ENCODE peak calls at places on chromosomes 7 and 10, in nine cellular contexts. B, U, T, E, I, Y, D, W and G are unnamed samples.

GRCh38 chr7:25429731-25430130 is 201.4 kb upstream of the NPVF start:
- DNase-seq in E (no peak), B (no peak), D (peak), T (no peak), W (no peak), Y (peak), U (peak), I (no peak), G (peak)

GRCh38 chr7:27708485-27708884 is 31.5 kb upstream of the TAX1BP1 start:
- DNase-seq in Y (no peak), D (no peak), U (no peak), B (no peak), T (no peak), W (no peak), I (no peak), E (no peak), G (no peak)

GRCh38 chr7:155533120-155533826 is 13.1 kb downstream of the CNPY1 start:
- DNase-seq in U (no peak), T (peak), Y (no peak), D (no peak), W (no peak), B (no peak), I (no peak), E (no peak), G (peak)

GRCh38 chr10:129741978-129742741 is 221.9 kb downstream of the EBF3 start:
- DNase-seq in E (no peak), D (no peak), W (no peak), Y (no peak), T (peak), B (no peak), U (no peak), I (no peak), G (no peak)

GRCh38 chr7:18426564-18427226 is 68.9 kb upstream of the HDAC9 start:
- DNase-seq in B (no peak), Y (no peak), T (no peak), U (peak), D (no peak), I (no peak), E (no peak), W (no peak), G (peak)

GRCh38 chr7:100516135-100516812 is 22.7 kb upstream of the AGFG2 start:
- DNase-seq in W (no peak), T (peak), D (peak), B (peak), U (peak), I (peak), E (peak), Y (no peak), G (peak)

GRCh38 chr7:145339319-145339718 is 503.5 kb upstream of the TPK1 start:
- DNase-seq in B (no peak), I (no peak), W (no peak), E (no peak), T (no peak), Y (no peak), D (no peak), U (no peak), G (no peak)

GRCh38 chr7:4882169-4882741 is 1.3 kb downstream of the RADIL start:
- DNase-seq in D (peak), Y (no peak), E (peak), W (no peak), B (peak), U (peak), I (peak), T (peak), G (peak)

GRCh38 chr10:111650088-111650487 is 533.5 kb downstream of the GPAM start:
- DNase-seq in E (no peak), T (no peak), U (no peak), W (no peak), Y (no peak), B (no peak), I (no peak), D (no peak), G (no peak)

GRCh38 chr10:78899996-78900714 is 168.6 kb upstream of the ZMIZ1 start:
- DNase-seq in Y (peak), B (peak), T (peak), D (peak), E (no peak), U (peak), I (peak), W (no peak), G (peak)

GRCh38 chr7:131829911-131830310 is 273.5 kb upstream of the PODXL start:
- DNase-seq in B (no peak), I (no peak), E (no peak), U (no peak), T (no peak), D (no peak), Y (no peak), W (no peak), G (no peak)

GRCh38 chr10:62632071-62632809 is 172.3 kb upstream of the ADO start:
- DNase-seq in T (no peak), Y (peak), E (no peak), W (no peak), I (no peak), D (no peak), B (no peak), U (no peak), G (no peak)

GRCh38 chr10:69065406-69066361 is 22.2 kb upstream of the SRGN start:
- DNase-seq in Y (no peak), D (no peak), E (peak), T (no peak), U (peak), B (no peak), I (no peak), W (no peak), G (peak)

GRCh38 chr7:135718794-135719436 is 9.1 kb downstream of the SLC13A4 start:
- DNase-seq in E (no peak), U (no peak), I (no peak), B (no peak), D (no peak), W (no peak), T (no peak), Y (no peak), G (no peak)

GRCh38 chr10:11446133-11446532 is 165.3 kb downstream of the USP6NL start:
- DNase-seq in T (no peak), U (no peak), D (no peak), W (no peak), B (no peak), I (no peak), Y (no peak), E (no peak), G (no peak)

GRCh38 chr10:12617205-12618175 is 268.1 kb downstream of the CAMK1D start:
- DNase-seq in Y (no peak), I (no peak), D (no peak), B (no peak), U (no peak), E (no peak), W (no peak), T (no peak), G (no peak)

GRCh38 chr7:143407296-143408246 is 1.1 kb downstream of the EPHA1 start:
- DNase-seq in T (no peak), W (no peak), B (no peak), Y (no peak), U (no peak), D (peak), E (no peak), I (no peak), G (no peak)

GRCh38 chr10:78255796-78256638 is 222.4 kb downstream of the RPS24 start:
- DNase-seq in B (no peak), I (no peak), W (peak), U (peak), Y (peak), E (peak), T (peak), D (peak), G (peak)

GRCh38 chr10:113616244-113617074 is 47.4 kb downstream of the NRAP start:
- DNase-seq in Y (no peak), I (no peak), B (no peak), W (peak), U (peak), T (no peak), D (no peak), E (no peak), G (peak)

GRCh38 chr10:31099664-31100063 is 68.0 kb upstream of the ZNF438 start:
- DNase-seq in I (no peak), D (no peak), U (no peak), W (peak), E (peak), Y (no peak), B (no peak), T (no peak), G (no peak)

GRCh38 chr10:44366936-44367630 is 17.8 kb downstream of the CXCL12 start:
- DNase-seq in D (no peak), B (no peak), W (no peak), Y (no peak), E (no peak), I (no peak), U (no peak), T (no peak), G (no peak)

GRCh38 chr7:2477447-2478386 is 1.5 kb upstream of the GRIFIN start:
- DNase-seq in T (no peak), B (no peak), I (no peak), E (peak), U (peak), D (no peak), W (peak), Y (peak), G (peak)

GRCh38 chr7:117993377-117994003 is 120.2 kb upstream of the CTTNBP2 start:
- DNase-seq in I (no peak), B (no peak), T (no peak), Y (no peak), U (no peak), D (peak), E (peak), W (peak), G (peak)

GRCh38 chr10:36711371-36711770 is 414.0 kb upstream of the ANKRD30A start:
- DNase-seq in W (no peak), U (peak), B (no peak), I (no peak), D (no peak), Y (no peak), E (no peak), T (no peak), G (no peak)

GRCh38 chr7:157613575-157614322 is 276.9 kb downstream of the DNAJB6 start:
- DNase-seq in U (no peak), W (no peak), I (no peak), B (peak), Y (no peak), T (peak), D (no peak), E (no peak), G (peak)

GRCh38 chr10:113056030-113056429 is 106.0 kb downstream of the TCF7L2 start:
- DNase-seq in D (no peak), I (no peak), B (no peak), T (no peak), E (no peak), Y (no peak), U (no peak), W (no peak), G (no peak)

GRCh38 chr7:49520971-49521370 is 252.5 kb upstream of the VWC2 start:
- DNase-seq in D (no peak), I (no peak), B (no peak), W (no peak), T (no peak), U (no peak), E (no peak), Y (no peak), G (no peak)

GRCh38 chr7:128029405-128029995 is 1.7 kb downstream of the LRRC4 start:
- DNase-seq in B (no peak), D (no peak), T (no peak), U (no peak), E (no peak), I (no peak), Y (no peak), W (no peak), G (no peak)

GRCh38 chr7:24871765-24872164 is 108.2 kb downstream of the OSBPL3 start:
- DNase-seq in I (no peak), D (no peak), T (no peak), B (no peak), Y (no peak), E (no peak), U (no peak), W (no peak), G (no peak)

GRCh38 chr10:72274730-72275350 is 1.1 kb downstream of the DDIT4 start:
- DNase-seq in I (peak), U (peak), D (peak), B (peak), E (peak), T (peak), W (peak), Y (peak), G (peak)

GRCh38 chr10:110912374-110912773 is 6.6 kb downstream of the BBIP1 start:
- DNase-seq in B (no peak), T (no peak), U (peak), W (no peak), I (no peak), Y (no peak), E (peak), D (no peak), G (peak)

GRCh38 chr10:114103286-114103685 is 59.6 kb downstream of the ADRB1 start:
- DNase-seq in W (peak), E (peak), D (no peak), Y (no peak), U (peak), I (no peak), B (no peak), T (no peak), G (peak)

GRCh38 chr10:178208-178607 is 43.0 kb downstream of the ZMYND11 start:
- DNase-seq in T (no peak), U (peak), I (no peak), B (no peak), D (no peak), Y (no peak), E (peak), W (peak), G (peak)

GRCh38 chr10:60235001-60235400 is 154.7 kb downstream of the ANK3 start:
- DNase-seq in T (no peak), E (peak), I (no peak), U (peak), B (no peak), Y (no peak), D (no peak), W (no peak), G (peak)

GRCh38 chr10:60239228-60239627 is 150.4 kb downstream of the ANK3 start:
- DNase-seq in D (no peak), E (no peak), I (no peak), W (no peak), B (no peak), T (no peak), U (no peak), Y (no peak), G (no peak)

GRCh38 chr10:60236869-60237524 is 152.7 kb downstream of the ANK3 start:
- DNase-seq in U (peak), B (no peak), W (no peak), Y (peak), T (peak), I (no peak), D (no peak), E (no peak), G (peak)

GRCh38 chr10:60237977-60238376 is 151.7 kb downstream of the ANK3 start:
- DNase-seq in Y (no peak), D (no peak), B (no peak), U (peak), I (no peak), E (no peak), T (no peak), W (no peak), G (peak)

GRCh38 chr10:60238408-60239100 is 151.1 kb downstream of the ANK3 start:
- DNase-seq in Y (no peak), I (no peak), W (peak), U (peak), E (peak), T (no peak), B (no peak), D (no peak), G (peak)
- TF ChIP-seq CTCF in Y (no peak), I (no peak), W (peak), U (peak), E (peak), T (peak), B (no peak), D (no peak), G (peak)

DNA sequence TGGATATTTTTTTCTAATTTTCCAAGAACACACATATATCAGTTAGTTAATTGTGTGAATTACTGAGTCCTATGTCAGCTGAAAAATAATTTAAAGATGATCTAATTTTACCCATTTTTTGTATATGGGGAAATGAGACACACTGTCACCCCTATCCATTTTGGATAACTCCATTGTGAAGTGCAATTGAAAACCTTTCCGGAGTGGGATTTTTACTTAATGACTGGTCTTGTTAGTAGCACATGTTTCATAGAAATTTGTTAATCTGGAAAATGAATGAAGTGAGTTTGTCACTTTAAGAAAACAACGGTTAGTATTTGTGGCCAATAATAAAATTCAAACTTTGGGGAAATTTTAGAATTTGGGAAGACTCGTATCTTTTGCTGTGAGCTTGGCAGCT is 2.0 kb downstream of the GARS1 start:
- DNase-seq in Y (no peak), B (no peak), I (no peak), E (no peak), T (no peak), D (no peak), W (no peak), U (peak), G (peak)
- H3K4me3 ChIP-seq in Y (no peak), B (no peak), I (no peak), E (peak), T (peak), D (no peak), W (peak), U (peak), G (peak)

DNA sequence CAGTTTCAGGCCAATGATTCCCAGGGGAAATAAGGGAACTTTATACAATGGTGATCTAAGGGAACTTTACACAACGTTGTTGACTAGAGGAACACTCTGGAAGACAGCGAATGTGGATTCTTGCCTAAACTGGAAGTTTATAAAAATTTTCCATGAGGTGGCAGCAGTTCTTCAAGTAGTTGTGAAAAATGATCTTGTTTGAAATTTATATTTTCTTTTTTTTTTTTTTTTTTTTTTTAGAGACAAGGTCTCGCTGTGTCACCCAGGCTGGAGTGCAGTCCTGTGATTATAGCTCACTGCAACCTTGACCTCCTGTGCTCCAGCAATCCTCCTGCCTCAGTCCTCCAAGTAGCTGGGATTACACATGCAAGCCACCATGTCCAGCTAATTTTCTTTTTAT is 32.1 kb upstream of the GTF2I start:
- DNase-seq in B (no peak), I (no peak), T (no peak), Y (peak), D (no peak), E (peak), U (peak), W (no peak), G (peak)
- TF ChIP-seq CTCF in B (no peak), I (no peak), T (no peak), Y (peak), D (peak), E (peak), U (peak), W (peak), G (peak)

GRCh38 chr7:13989138-13989943 is at the start of gene ETV1:
- DNase-seq in W (peak), Y (peak), E (peak), T (peak), I (peak), U (peak), D (peak), B (peak), G (peak)
- H3K4me3 ChIP-seq in W (peak), Y (peak), E (peak), T (peak), I (peak), U (peak), D (peak), B (peak), G (peak)

GRCh38 chr7:149724661-149725425 is 48.5 kb downstream of the ZNF467 start:
- DNase-seq in D (no peak), U (no peak), W (no peak), B (no peak), I (no peak), Y (no peak), T (peak), E (no peak), G (no peak)
- TF ChIP-seq CTCF in D (no peak), U (no peak), W (no peak), B (no peak), I (no peak), Y (no peak), T (no peak), E (no peak), G (no peak)